ENCODE peak calls at places on chromosome 13, in seven cellular contexts. P is GM23338, R is NT2/D1, Q is heart right ventricle, T is mammary epithelial cell, K is tibial artery, M is PC-3. X is an unnamed sample.

GRCh38 chr13:22517544-22517943 is 663.2 kb upstream of the SGCG start:
- DNase-seq in P (peak; percentile 35), R (peak; percentile 42), Q (no peak), T (no peak), K (no peak), M (no peak), X (no peak)

GRCh38 chr13:44159633-44160279 is 213.9 kb upstream of the SERP2 start:
- DNase-seq in P (no peak), R (no peak), Q (no peak), T (peak; percentile 98), K (no peak), M (peak; percentile 95), X (no peak)

GRCh38 chr13:57627663-57628062 is 3.9 kb upstream of the PCDH17 start:
- DNase-seq in P (peak; percentile 51), R (no peak), Q (no peak), T (no peak), K (no peak), M (peak; percentile 41), X (peak; percentile 32)

GRCh38 chr13:50928609-50929274 is 19.2 kb downstream of the RNASEH2B start:
- DNase-seq in P (no peak), R (no peak), Q (no peak), T (no peak), K (no peak), M (no peak), X (no peak)

GRCh38 chr13:106143392-106143791 is 392.1 kb downstream of the EFNB2 start:
- DNase-seq in P (no peak), R (no peak), Q (no peak), T (no peak), K (no peak), M (peak; percentile 65), X (no peak)

GRCh38 chr13:49828452-49828851 is 36.0 kb upstream of the KPNA3 start:
- DNase-seq in P (peak; percentile 11), R (no peak), Q (no peak), T (peak; percentile 29), K (no peak), M (peak; percentile 17), X (no peak)

GRCh38 chr13:35784286-35784951 is 307.9 kb upstream of the MAB21L1 start:
- DNase-seq in P (no peak), R (no peak), Q (no peak), T (no peak), K (no peak), M (no peak), X (no peak)

GRCh38 chr13:73335226-73335625 is 276.4 kb downstream of the KLF5 start:
- DNase-seq in P (no peak), R (no peak), Q (no peak), T (peak; percentile 95), K (no peak), M (peak; percentile 90), X (no peak)

GRCh38 chr13:92175330-92175729 is 776.9 kb downstream of the GPC5 start:
- DNase-seq in P (peak; percentile 67), R (peak; percentile 11), Q (no peak), T (peak; percentile 0), K (no peak), M (peak; percentile 43), X (peak; percentile 44)

GRCh38 chr13:100809856-100810255 is 135.3 kb upstream of the TMTC4 start:
- DNase-seq in P (no peak), R (no peak), Q (no peak), T (no peak), K (no peak), M (no peak), X (no peak)

GRCh38 chr13:93079294-93079693 is 147.3 kb upstream of the GPC6 start:
- DNase-seq in P (no peak), R (no peak), Q (no peak), T (peak; percentile 29), K (no peak), M (peak; percentile 12), X (no peak)

DNA sequence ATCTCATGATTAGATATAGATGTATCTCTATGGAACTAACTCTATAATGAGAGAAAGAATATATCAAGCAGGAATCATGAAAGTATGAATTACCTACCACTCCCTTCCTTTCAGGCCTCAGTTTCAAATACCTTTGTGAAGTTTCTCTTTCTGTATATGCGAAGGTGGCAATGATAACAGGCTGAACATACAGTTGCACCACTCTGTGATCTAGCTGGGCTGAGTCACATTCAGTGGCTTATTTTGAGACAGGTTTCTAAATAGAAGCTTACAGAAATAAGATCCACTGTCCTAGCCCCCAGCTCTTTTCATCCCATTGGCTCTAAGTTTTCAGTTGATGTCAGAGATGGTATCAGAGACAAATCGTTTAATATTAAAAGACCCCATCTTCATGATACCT is 662.0 kb downstream of the SLITRK1 start:
- DNase-seq in P (no peak), R (no peak), Q (no peak), T (peak; percentile 64), K (no peak), M (peak; percentile 5), X (no peak)
- H3K4me3 ChIP-seq in P (no peak overlapping the region), R (no peak overlapping the region), Q (no peak overlapping the region), T (no peak overlapping the region), K (no peak overlapping the region), M (no peak overlapping the region), X (no peak overlapping the region)

GRCh38 chr13:94710081-94710809 is 2.1 kb downstream of the SOX21 start:
- DNase-seq in P (peak; percentile 53), R (no peak), Q (no peak), T (no peak), K (no peak), M (peak; percentile 37), X (peak; percentile 63)
- H3K27me3 ChIP-seq in P (peaks cover 81% of the 10 kb centered on the region), R (peaks cover 72% of the 10 kb centered on the region), Q (peaks cover 91% of the 10 kb centered on the region), T (peaks cover 69% of the 10 kb centered on the region), K (no peaks in the 10 kb centered on the region), M (no peaks in the 10 kb centered on the region), X (peaks cover 85% of the 10 kb centered on the region)

DNA sequence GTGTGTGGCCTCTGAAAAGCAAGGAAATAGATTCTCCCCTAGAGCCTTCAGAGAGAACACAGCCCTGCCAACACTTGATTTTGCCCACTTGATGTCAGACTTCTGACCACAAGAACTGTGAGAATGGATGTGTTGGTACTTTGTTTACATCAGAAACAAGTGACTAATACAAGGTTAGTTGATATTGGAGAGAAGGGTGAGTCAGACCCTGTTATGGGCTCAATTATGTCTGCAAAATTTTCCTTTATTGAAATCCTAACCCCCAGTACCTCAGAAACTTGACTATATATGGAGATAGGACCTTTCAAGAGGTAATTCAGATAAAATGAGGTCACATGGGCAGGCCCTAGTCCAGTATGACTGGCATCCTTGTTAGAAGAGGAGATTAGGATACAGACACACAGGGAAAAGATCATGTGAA is 226.7 kb downstream of the RFC3 start:
- DNase-seq in P (no peak), R (no peak), Q (no peak), T (peak; percentile 98), K (no peak), M (peak; percentile 88), X (no peak)
- H3K4me3 ChIP-seq in P (no peak overlapping the region), R (no peak overlapping the region), Q (no peak overlapping the region), T (no peak overlapping the region), K (no peak overlapping the region), M (no peak overlapping the region), X (no peak overlapping the region)

GRCh38 chr13:39108746-39109145 is 70.5 kb downstream of the NHLRC3 start:
- DNase-seq in P (no peak), R (no peak), Q (no peak), T (no peak), K (no peak), M (no peak), X (no peak)
- H3K27me3 ChIP-seq in P (no peaks in the 10 kb centered on the region), R (no peaks in the 10 kb centered on the region), Q (no peaks in the 10 kb centered on the region), T (peaks cover 9% of the 10 kb centered on the region), K (no peaks in the 10 kb centered on the region), M (peaks cover 65% of the 10 kb centered on the region), X (no peaks in the 10 kb centered on the region)

GRCh38 chr13:25171170-25171516 is 945 bp downstream of the AMER2 start:
- DNase-seq in P (no peak), R (no peak), Q (no peak), T (no peak), K (no peak), M (no peak), X (no peak)

GRCh38 chr13:25171517-25172302 is at the start of gene AMER2:
- DNase-seq in P (peak; percentile 37), R (no peak), Q (no peak), T (no peak), K (no peak), M (no peak), X (peak; percentile 66)

GRCh38 chr13:25170554-25171107 is 1.5 kb downstream of the AMER2 start:
- DNase-seq in P (peak; percentile 56), R (no peak), Q (no peak), T (no peak), K (no peak), M (no peak), X (peak; percentile 75)

GRCh38 chr13:25174304-25174703 is 2.2 kb upstream of the AMER2 start:
- DNase-seq in P (no peak), R (no peak), Q (no peak), T (no peak), K (no peak), M (no peak), X (no peak)

DNA sequence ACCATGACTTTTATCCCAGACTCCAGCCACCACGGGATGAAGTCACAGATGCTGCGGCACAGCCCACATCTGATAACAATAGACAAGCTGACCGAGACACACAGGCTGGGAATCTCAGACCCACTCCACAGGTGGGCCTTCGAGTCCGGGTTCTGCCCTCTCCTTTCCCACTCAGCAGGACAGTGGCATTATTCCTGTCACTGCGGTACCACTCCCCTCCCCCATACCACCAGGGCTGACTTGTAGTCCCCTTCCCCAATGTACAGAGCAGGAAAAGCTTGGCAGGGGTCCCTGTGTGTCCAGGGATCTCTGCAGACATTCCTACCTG is 179 bp upstream of the AMER2 start:
- DNase-seq in P (no peak), R (no peak), Q (no peak), T (no peak), K (no peak), M (no peak), X (no peak)
- H3K4me3 ChIP-seq in P (peak overlapping the region; percentile 75), R (no peak overlapping the region), Q (no peak overlapping the region), T (no peak overlapping the region), K (no peak overlapping the region), M (no peak overlapping the region), X (no peak overlapping the region)

GRCh38 chr13:113749507-113749906 is 9.5 kb upstream of the TMEM255B start:
- DNase-seq in P (no peak), R (no peak), Q (no peak), T (no peak), K (no peak), M (no peak), X (no peak)
- H3K27me3 ChIP-seq in P (no peaks in the 10 kb centered on the region), R (no peaks in the 10 kb centered on the region), Q (no peaks in the 10 kb centered on the region), T (no peaks in the 10 kb centered on the region), K (no peaks in the 10 kb centered on the region), M (no peaks in the 10 kb centered on the region), X (no peaks in the 10 kb centered on the region)

GRCh38 chr13:24159921-24160324 is 597 bp upstream of the SPATA13 start:
- DNase-seq in P (peak; percentile 41), R (no peak), Q (no peak), T (no peak), K (no peak), M (peak; percentile 13), X (peak; percentile 66)
- H3K4me3 ChIP-seq in P (peak overlapping the region; percentile 92), R (peak overlapping the region; percentile 34), Q (peak overlapping the region; percentile 93), T (peak overlapping the region; percentile 59), K (peak overlapping the region; percentile 65), M (peak overlapping the region; percentile 95), X (peak overlapping the region; percentile 35)